ENCODE peak calls at places on chromosomes 4 and X, in ten cellular contexts. F, X, Q, E, B, S, G, J, U and Y are unnamed samples.

GRCh38 chrX:10800776-10801175 is 180.4 kb upstream of the MID1 start:
- DNase-seq in F (no peak), X (no peak), Q (no peak), E (no peak), B (no peak), S (no peak), G (no peak), J (no peak), U (no peak), Y (no peak)

GRCh38 chr4:149077142-149077541 is 634.9 kb upstream of the NR3C2 start:
- DNase-seq in F (no peak), X (no peak), Q (no peak), E (no peak), B (no peak), S (no peak), G (no peak), J (no peak), U (no peak), Y (no peak)

GRCh38 chrX:109774706-109775105 is 41.6 kb upstream of the ACSL4 start:
- DNase-seq in F (no peak), X (no peak), Q (peak; percentile 90), E (no peak), B (peak; percentile 10), S (peak; percentile 76), G (peak; percentile 84), J (peak; percentile 74), U (no peak), Y (no peak)

GRCh38 chrX:22399793-22400192 is 127.1 kb downstream of the CBLL2 start:
- DNase-seq in F (no peak), X (no peak), Q (peak; percentile 84), E (no peak), B (no peak), S (peak; percentile 86), G (peak; percentile 10), J (no peak), U (no peak), Y (no peak)

GRCh38 chrX:12489341-12489740 is 301.9 kb upstream of the PRPS2 start:
- DNase-seq in F (no peak), X (no peak), Q (peak; percentile 3), E (no peak), B (no peak), S (no peak), G (peak; percentile 29), J (no peak), U (no peak), Y (no peak)

GRCh38 chr4:6308890-6309643 is 39.4 kb downstream of the WFS1 start:
- DNase-seq in F (no peak), X (no peak), Q (no peak), E (no peak), B (no peak), S (no peak), G (no peak), J (no peak), U (no peak), Y (no peak)

GRCh38 chr4:141860974-141861373 is 224.6 kb downstream of the IL15 start:
- DNase-seq in F (no peak), X (no peak), Q (no peak), E (no peak), B (no peak), S (peak; percentile 33), G (no peak), J (no peak), U (no peak), Y (no peak)

GRCh38 chr4:156362581-156362980 is 408.9 kb upstream of the CTSO start:
- DNase-seq in F (no peak), X (no peak), Q (peak; percentile 50), E (no peak), B (no peak), S (peak; percentile 5), G (no peak), J (peak; percentile 37), U (no peak), Y (no peak)

GRCh38 chrX:13085533-13085932 is 41.1 kb upstream of the FAM9C start:
- DNase-seq in F (no peak), X (no peak), Q (no peak), E (no peak), B (no peak), S (no peak), G (no peak), J (no peak), U (peak; percentile 70), Y (no peak)

GRCh38 chr4:1449833-1450741 is 43.8 kb upstream of the NKX1-1 start:
- DNase-seq in F (peak; percentile 59), X (no peak), Q (no peak), E (peak; percentile 53), B (no peak), S (no peak), G (no peak), J (no peak), U (no peak), Y (peak; percentile 84)

GRCh38 chr4:122003335-122003734 is 51.5 kb upstream of the TRPC3 start:
- DNase-seq in F (no peak), X (no peak), Q (peak; percentile 52), E (no peak), B (peak; percentile 30), S (peak; percentile 30), G (peak; percentile 33), J (no peak), U (peak; percentile 13), Y (no peak)

GRCh38 chr4:155026715-155027114 is 181.7 kb upstream of the NPY2R start:
- DNase-seq in F (no peak), X (no peak), Q (peak; percentile 70), E (no peak), B (no peak), S (no peak), G (peak; percentile 12), J (no peak), U (no peak), Y (no peak)

DNA sequence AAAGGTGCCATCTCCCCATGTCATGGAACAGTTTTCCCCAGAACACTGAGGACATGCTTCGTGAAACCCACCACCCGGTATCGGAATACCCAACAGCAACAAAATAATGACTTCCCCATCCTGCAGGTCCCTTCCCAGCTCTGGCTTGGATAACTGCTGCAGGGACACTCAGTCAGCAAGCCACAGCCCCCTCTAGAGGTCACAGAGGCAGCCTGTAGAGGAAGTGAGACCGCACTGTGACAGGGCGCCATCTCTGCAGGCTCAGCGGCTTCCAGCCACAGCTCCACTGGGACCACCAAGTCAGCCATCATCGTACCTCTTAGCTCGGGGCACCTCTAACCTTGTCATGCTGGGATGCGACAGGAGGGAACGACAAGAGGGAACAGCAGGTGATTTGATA is 315.9 kb downstream of the LDB2 start:
- DNase-seq in F (no peak), X (no peak), Q (no peak), E (no peak), B (no peak), S (no peak), G (no peak), J (no peak), U (no peak), Y (no peak)
- TF ChIP-seq CTCF in F (no peak), X (no peak), Q (peak; percentile 19), E (no peak), B (no peak), S (no peak), G (peak; percentile 22), J (peak; percentile 61), U (no peak), Y (peak; percentile 26)

DNA sequence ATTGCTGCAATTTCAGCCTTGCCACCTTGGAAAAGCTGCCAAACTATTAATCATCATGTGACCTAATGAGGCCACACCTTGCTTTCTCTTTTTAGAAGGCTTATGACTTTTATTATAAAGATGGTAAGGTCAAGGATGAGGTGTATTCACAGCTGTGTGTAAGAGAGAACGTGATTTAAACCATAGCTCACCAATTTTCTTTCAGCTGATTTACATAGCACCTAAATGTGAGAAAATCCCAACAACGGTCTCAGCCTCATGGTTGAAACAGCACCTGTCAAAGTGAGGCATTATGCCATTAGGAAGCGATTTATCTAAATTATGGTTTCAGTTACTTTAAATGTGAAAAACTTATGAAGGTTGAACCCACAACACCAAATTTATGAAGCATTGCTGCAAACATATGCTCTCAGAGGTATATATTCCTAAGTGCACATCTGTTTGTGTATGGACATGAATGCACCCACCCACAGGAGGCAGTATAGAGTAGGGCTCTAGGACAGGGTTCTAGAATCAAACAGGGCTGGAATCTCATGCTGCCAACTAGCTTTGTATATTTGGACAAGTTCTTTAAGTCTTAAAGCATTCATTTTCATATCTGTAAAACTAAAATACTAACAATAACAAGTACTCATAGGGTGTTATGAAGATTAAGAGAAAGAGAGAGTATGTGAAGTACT is 40.7 kb downstream of the ANXA3 start:
- DNase-seq in F (no peak), X (no peak), Q (no peak), E (no peak), B (no peak), S (peak; percentile 85), G (no peak), J (no peak), U (no peak), Y (no peak)
- TF ChIP-seq CTCF in F (no peak), X (peak; percentile 23), Q (peak; percentile 38), E (no peak), B (peak; percentile 28), S (peak; percentile 44), G (peak; percentile 18), J (peak; percentile 54), U (peak; percentile 22), Y (peak; percentile 54)

GRCh38 chr4:146510942-146511341 is 10.8 kb downstream of the SLC10A7 start:
- DNase-seq in F (no peak), X (no peak), Q (no peak), E (no peak), B (no peak), S (no peak), G (no peak), J (no peak), U (no peak), Y (no peak)
- TF ChIP-seq CTCF in F (no peak), X (peak; percentile 14), Q (no peak), E (no peak), B (no peak), S (peak; percentile 20), G (peak; percentile 35), J (peak; percentile 39), U (no peak), Y (peak; percentile 43)

DNA sequence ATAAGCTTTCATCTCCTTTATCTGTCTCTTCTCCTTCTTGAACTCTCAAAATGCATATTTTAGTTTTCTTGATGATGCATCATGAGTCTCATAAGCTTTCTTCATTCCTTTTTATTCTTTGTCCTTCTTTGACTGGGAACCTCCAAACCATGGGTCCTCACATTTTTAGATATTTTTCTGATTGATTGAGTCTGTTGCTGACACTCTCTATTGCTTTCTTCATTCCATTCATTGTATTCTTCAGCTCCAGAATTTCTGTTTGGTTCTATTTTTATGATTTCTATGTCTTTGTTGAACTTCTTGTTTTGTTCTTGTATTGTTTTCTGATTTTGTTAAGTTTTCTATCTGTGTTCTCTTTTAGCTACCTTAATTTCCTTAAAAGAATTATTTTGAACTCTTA is 74.9 kb downstream of the ADAMTS3 start:
- DNase-seq in F (no peak), X (no peak), Q (no peak), E (no peak), B (no peak), S (no peak), G (no peak), J (no peak), U (no peak), Y (no peak)
- TF ChIP-seq CTCF in F (no peak), X (no peak), Q (no peak), E (no peak), B (no peak), S (no peak), G (no peak), J (no peak), U (no peak), Y (no peak)